ENCODE peak calls at places on chromosomes 1 and 21, in five cellular contexts. X is endodermal cell, T is AG09309, A is esophagus squamous epithelium, Z is cardiac muscle cell. O is an unnamed sample.

GRCh38 chr1:110787328-110788071 is 85.4 kb upstream of the CD53 start:
- DNase-seq in X (no peak), T (no peak), A (no peak), Z (no peak), O (no peak)

GRCh38 chr1:25711555-25712298 is 88.3 kb upstream of the SELENON start:
- DNase-seq in X (peak; percentile 41), T (no peak), A (no peak), Z (no peak), O (no peak)

GRCh38 chr1:224730540-224730939 is 114.4 kb downstream of the CNIH3 start:
- DNase-seq in X (no peak), T (no peak), A (no peak), Z (no peak), O (no peak)

GRCh38 chr1:241366196-241366595 is 9.2 kb upstream of the RGS7 start:
- DNase-seq in X (no peak), T (no peak), A (no peak), Z (no peak), O (no peak)

GRCh38 chr1:205568469-205569361 is 63.1 kb downstream of the ELK4 start:
- DNase-seq in X (no peak), T (no peak), A (no peak), Z (peak; percentile 38), O (no peak)

GRCh38 chr1:13461977-13462376 is 51.7 kb downstream of the PRAMEF20 start:
- DNase-seq in X (no peak), T (no peak), A (no peak), Z (no peak), O (no peak)

GRCh38 chr1:234125283-234125682 is 220.8 kb downstream of the SLC35F3 start:
- DNase-seq in X (peak; percentile 96), T (no peak), A (no peak), Z (peak; percentile 79), O (no peak)

GRCh38 chr1:169529068-169529642 is 43.4 kb upstream of the SLC19A2 start:
- DNase-seq in X (peak; percentile 90), T (no peak), A (no peak), Z (no peak), O (no peak)

GRCh38 chr1:196207624-196208204 is 400.5 kb downstream of the KCNT2 start:
- DNase-seq in X (no peak), T (no peak), A (no peak), Z (no peak), O (no peak)

GRCh38 chr1:26994020-26994745 is 691 bp downstream of the TRNP1 start:
- DNase-seq in X (peak; percentile 67), T (no peak), A (no peak), Z (peak; percentile 62), O (no peak)

GRCh38 chr1:151175910-151176309 is at the start of gene TMOD4:
- DNase-seq in X (no peak), T (no peak), A (no peak), Z (no peak), O (no peak)

GRCh38 chr1:240935921-240936320 is 324.0 kb upstream of the GREM2 start:
- DNase-seq in X (no peak), T (no peak), A (no peak), Z (no peak), O (no peak)

GRCh38 chr21:26715878-26716506 is 129.2 kb downstream of the ADAMTS1 start:
- DNase-seq in X (peak; percentile 89), T (no peak), A (no peak), Z (peak; percentile 73), O (peak; percentile 31)

GRCh38 chr1:100606438-100606837 is 68.5 kb downstream of the GPR88 start:
- DNase-seq in X (peak; percentile 58), T (peak; percentile 57), A (no peak), Z (peak; percentile 69), O (no peak)

GRCh38 chr1:198970919-198971318 is 332.1 kb downstream of the PTPRC start:
- DNase-seq in X (no peak), T (no peak), A (no peak), Z (no peak), O (no peak)

GRCh38 chr1:237748192-237748591 is 142.5 kb downstream of the ZP4 start:
- DNase-seq in X (no peak), T (no peak), A (no peak), Z (no peak), O (no peak)

GRCh38 chr1:197619008-197619640 is 156.2 kb downstream of the DENND1B start:
- DNase-seq in X (no peak), T (no peak), A (no peak), Z (no peak), O (peak; percentile 19)

GRCh38 chr1:230548997-230549396 is 93.3 kb upstream of the COG2 start:
- DNase-seq in X (no peak), T (no peak), A (no peak), Z (no peak), O (no peak)

GRCh38 chr1:27377760-27378495 is 3.3 kb upstream of the FCN3 start:
- DNase-seq in X (no peak), T (no peak), A (no peak), Z (no peak), O (no peak)

GRCh38 chr1:70034403-70034802 is 171.0 kb downstream of the LRRC40 start:
- DNase-seq in X (peak; percentile 82), T (peak; percentile 8), A (no peak), Z (peak; percentile 71), O (peak; percentile 71)

GRCh38 chr1:206946261-206946660 is at the start of gene PIGR:
- DNase-seq in X (no peak), T (no peak), A (no peak), Z (no peak), O (no peak)

GRCh38 chr1:206115791-206116190 is 1.4 kb downstream of the AVPR1B start:
- DNase-seq in X (no peak), T (no peak), A (no peak), Z (no peak), O (no peak)

GRCh38 chr1:75908717-75909152 is 23.5 kb downstream of the ASB17 start:
- DNase-seq in X (peak; percentile 75), T (peak; percentile 8), A (no peak), Z (peak; percentile 66), O (peak; percentile 38)

GRCh38 chr1:153459655-153460054 is 796 bp downstream of the S100A7 start:
- DNase-seq in X (no peak), T (no peak), A (no peak), Z (no peak), O (no peak)

GRCh38 chr1:153465728-153466625 is 5.5 kb upstream of the S100A7 start:
- DNase-seq in X (peak; percentile 94), T (no peak), A (no peak), Z (peak; percentile 59), O (no peak)

GRCh38 chr1:153456396-153456795 is 4.1 kb downstream of the S100A7 start:
- DNase-seq in X (no peak), T (no peak), A (no peak), Z (no peak), O (no peak)

GRCh38 chr1:153460551-153460950 is at the start of gene S100A7:
- DNase-seq in X (no peak), T (no peak), A (no peak), Z (no peak), O (no peak)
- H3K4me3 ChIP-seq in X (no peak within 1 kb of the TSS), T (no peak within 1 kb of the TSS), A (no peak within 1 kb of the TSS), Z (no peak within 1 kb of the TSS), O (no peak within 1 kb of the TSS)

DNA sequence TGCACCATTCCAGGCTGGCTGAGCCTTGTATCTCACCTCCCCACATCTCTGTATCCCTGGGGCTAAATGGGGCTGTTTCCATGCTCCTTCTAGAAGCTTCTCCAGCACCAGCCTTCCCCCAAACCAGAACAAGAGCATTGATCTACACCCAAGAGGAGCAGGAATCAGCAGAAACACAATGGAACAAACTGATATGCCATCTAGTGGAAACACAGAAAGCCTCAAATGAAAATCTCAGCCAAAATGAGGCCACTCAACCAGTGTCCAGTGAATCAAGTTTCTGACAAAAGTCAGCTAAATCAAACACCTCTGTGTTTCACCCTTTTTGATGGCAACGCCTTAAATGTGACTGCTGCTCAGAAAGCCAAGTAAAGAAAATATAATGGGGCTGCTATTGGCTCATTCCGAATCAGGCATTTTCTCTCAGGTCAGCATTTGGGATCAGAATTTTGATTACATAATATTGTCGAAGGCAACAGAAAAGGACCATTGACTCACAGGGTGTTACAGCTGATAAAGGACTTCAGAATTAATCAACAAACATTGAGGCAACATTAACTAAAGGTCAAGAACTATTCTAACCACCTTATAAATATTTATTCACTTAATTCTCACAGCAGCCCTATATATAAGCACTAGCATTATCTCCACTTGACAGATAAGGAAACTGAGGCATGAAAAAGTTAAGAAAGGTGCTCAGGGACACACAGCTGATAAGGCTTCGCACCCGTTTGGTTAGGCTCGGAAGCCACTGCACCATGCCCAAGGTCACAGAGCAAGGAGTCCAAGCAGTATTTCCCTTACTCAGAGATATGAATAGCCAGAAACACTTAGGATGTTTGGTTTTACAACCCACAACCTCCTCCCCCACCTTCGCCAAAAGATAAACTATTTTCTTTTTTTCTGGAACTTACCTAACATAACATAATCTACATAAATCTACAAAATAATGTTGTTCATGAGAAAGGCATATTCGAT is 85.8 kb upstream of the KCNJ15 start:
- DNase-seq in X (no peak), T (no peak), A (no peak), Z (no peak), O (no peak)
- TF ChIP-seq CTCF in X (no peak), T (peak; percentile 39), A (no peak), Z (peak; percentile 8), O (peak; percentile 37)

GRCh38 chr1:58399176-58399575 is 147.3 kb downstream of the OMA1 start:
- DNase-seq in X (no peak), T (no peak), A (no peak), Z (no peak), O (no peak)

GRCh38 chr1:58397187-58397820 is 149.2 kb downstream of the OMA1 start:
- DNase-seq in X (no peak), T (no peak), A (no peak), Z (no peak), O (no peak)

GRCh38 chr1:58398714-58399113 is 147.8 kb downstream of the OMA1 start:
- DNase-seq in X (no peak), T (no peak), A (no peak), Z (no peak), O (no peak)

GRCh38 chr1:58395355-58395754 is 151.2 kb downstream of the OMA1 start:
- DNase-seq in X (peak; percentile 63), T (peak; percentile 69), A (no peak), Z (no peak), O (peak; percentile 94)

GRCh38 chr1:58396150-58396549 is 150.4 kb downstream of the OMA1 start:
- DNase-seq in X (no peak), T (no peak), A (no peak), Z (no peak), O (no peak)
- H3K4me3 ChIP-seq in X (no peak overlapping the region), T (no peak overlapping the region), A (no peak overlapping the region), Z (no peak overlapping the region), O (no peak overlapping the region)

DNA sequence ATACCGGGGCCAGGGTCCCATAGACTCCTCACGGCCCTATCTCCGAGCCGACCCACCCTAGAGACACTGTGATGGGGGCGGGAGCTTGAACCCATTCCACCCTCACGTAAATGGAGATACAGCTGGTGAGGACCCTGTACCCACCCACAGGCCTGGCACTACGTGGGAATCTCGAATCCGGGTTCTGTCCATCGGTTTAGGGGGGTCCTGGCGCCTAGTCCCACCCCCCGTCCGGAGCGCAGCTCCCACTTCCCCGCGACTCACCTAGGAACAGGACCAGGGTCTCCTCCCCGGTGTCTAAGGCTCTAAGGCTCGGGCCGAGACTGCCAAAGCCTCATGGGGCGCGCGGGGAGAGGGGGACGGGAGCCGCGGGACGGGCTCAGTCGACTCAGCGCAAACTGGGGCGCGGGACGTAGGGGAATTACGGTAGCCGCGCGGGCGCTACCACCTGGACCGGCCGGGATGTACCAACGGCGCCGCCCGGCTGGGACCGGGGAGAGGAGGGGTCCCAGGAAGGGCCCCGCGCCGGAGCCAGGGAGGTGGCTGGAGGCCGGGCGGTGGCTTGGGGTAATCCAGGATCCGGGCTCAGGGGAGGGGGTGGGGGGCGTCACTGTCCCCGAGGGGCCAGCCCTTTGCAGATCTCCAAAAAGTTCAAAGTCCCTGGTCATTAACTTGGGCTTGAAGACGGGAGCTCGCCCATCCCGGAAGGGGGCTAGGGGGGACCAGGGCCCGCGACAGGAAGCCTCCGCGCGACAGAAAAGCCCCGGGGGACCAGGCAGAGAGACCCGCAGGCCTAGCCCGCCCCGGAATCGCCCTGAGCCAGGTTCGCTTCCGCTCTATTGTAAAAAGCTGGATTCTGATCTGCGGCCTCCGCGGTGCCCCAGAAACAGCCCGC is 1.0 kb downstream of the PLEKHG5 start:
- DNase-seq in X (peak; percentile 96), T (no peak), A (no peak), Z (peak; percentile 86), O (peak; percentile 24)
- TF ChIP-seq CTCF in X (peak; percentile 43), T (no peak), A (no peak), Z (no peak), O (no peak)

O was measured in astrocyte of the cerebellum.